ENCODE peak calls at places on chromosomes 7 and 10, in nine cellular contexts. T is fibroblast of lung, W is upper lobe of right lung, C is astrocyte of the spinal cord, V is MM.1S, S is PC-9, R is kidney, J is body of pancreas, M is endodermal cell. H is an unnamed sample.

GRCh38 chr7:148474421-148474820 is 116.1 kb upstream of the C7orf33 start:
- DNase-seq in T (no peak), W (no peak), C (no peak), V (no peak), S (no peak), R (no peak), J (no peak), M (no peak), H (no peak)

GRCh38 chr10:89504691-89505090 is 30.7 kb downstream of the SLC16A12 start:
- DNase-seq in T (no peak), W (no peak), C (no peak), V (no peak), S (no peak), R (no peak), J (no peak), M (no peak), H (no peak)

GRCh38 chr7:63067897-63068585 is 930.6 kb upstream of the ZNF722 start:
- DNase-seq in T (no peak), W (peak), C (no peak), V (peak), S (no peak), R (no peak), J (no peak), M (no peak), H (no peak)

GRCh38 chr10:69075431-69075830 is 12.5 kb upstream of the SRGN start:
- DNase-seq in T (no peak), W (no peak), C (no peak), V (no peak), S (no peak), R (no peak), J (no peak), M (no peak), H (no peak)

GRCh38 chr7:137337902-137338301 is 5.6 kb downstream of the PTN start:
- DNase-seq in T (no peak), W (no peak), C (no peak), V (no peak), S (no peak), R (no peak), J (no peak), M (peak), H (no peak)

GRCh38 chr7:28570113-28570969 is 158.0 kb downstream of the CREB5 start:
- DNase-seq in T (no peak), W (no peak), C (no peak), V (no peak), S (no peak), R (peak), J (no peak), M (no peak), H (no peak)

GRCh38 chr7:71386200-71386599 is 254.3 kb downstream of the GALNT17 start:
- DNase-seq in T (no peak), W (no peak), C (no peak), V (no peak), S (no peak), R (no peak), J (no peak), M (no peak), H (no peak)

GRCh38 chr10:391849-392704 is 256.8 kb downstream of the ZMYND11 start:
- DNase-seq in T (no peak), W (no peak), C (no peak), V (no peak), S (no peak), R (peak), J (no peak), M (no peak), H (no peak)

GRCh38 chr10:62437696-62438095 is 63.5 kb downstream of the ZNF365 start:
- DNase-seq in T (peak), W (no peak), C (peak), V (peak), S (no peak), R (no peak), J (peak), M (no peak), H (peak)

GRCh38 chr7:121186746-121187145 is 142.1 kb upstream of the WNT16 start:
- DNase-seq in T (no peak), W (no peak), C (no peak), V (peak), S (no peak), R (no peak), J (no peak), M (no peak), H (no peak)

GRCh38 chr10:6871128-6871527 is 291.1 kb upstream of the PRKCQ start:
- DNase-seq in T (no peak), W (no peak), C (no peak), V (no peak), S (no peak), R (peak), J (no peak), M (no peak), H (no peak)

GRCh38 chr10:68796609-68797008 is 30.7 kb upstream of the STOX1 start:
- DNase-seq in T (peak), W (no peak), C (peak), V (no peak), S (no peak), R (no peak), J (no peak), M (no peak), H (peak)

GRCh38 chr7:23622469-23622868 is 25.3 kb downstream of the CCDC126 start:
- DNase-seq in T (peak), W (no peak), C (peak), V (no peak), S (no peak), R (no peak), J (no peak), M (no peak), H (no peak)

GRCh38 chr7:44477063-44477830 is 13.2 kb downstream of the NUDCD3 start:
- DNase-seq in T (peak), W (no peak), C (peak), V (peak), S (peak), R (no peak), J (peak), M (peak), H (no peak)

GRCh38 chr7:84837405-84837804 is 349.5 kb downstream of the SEMA3D start:
- DNase-seq in T (no peak), W (no peak), C (peak), V (no peak), S (no peak), R (no peak), J (no peak), M (no peak), H (no peak)

GRCh38 chr7:137519964-137520363 is 176.4 kb upstream of the PTN start:
- DNase-seq in T (peak), W (no peak), C (peak), V (no peak), S (no peak), R (no peak), J (no peak), M (no peak), H (no peak)

GRCh38 chr7:19143930-19144574 is 1.2 kb downstream of the FERD3L start:
- DNase-seq in T (no peak), W (no peak), C (no peak), V (no peak), S (no peak), R (peak), J (no peak), M (peak), H (no peak)

GRCh38 chr7:101170617-101171441 is 5.5 kb upstream of the VGF start:
- DNase-seq in T (no peak), W (no peak), C (no peak), V (no peak), S (no peak), R (no peak), J (no peak), M (peak), H (no peak)

GRCh38 chr10:132869621-132870020 is 72.7 kb downstream of the CFAP46 start:
- DNase-seq in T (no peak), W (peak), C (no peak), V (no peak), S (no peak), R (peak), J (no peak), M (peak), H (no peak)

GRCh38 chr7:122304996-122305421 is 459 bp upstream of the FEZF1 start:
- DNase-seq in T (no peak), W (no peak), C (no peak), V (no peak), S (no peak), R (no peak), J (no peak), M (peak), H (no peak)

GRCh38 chr10:114577133-114577532 is 80.9 kb downstream of the ABLIM1 start:
- DNase-seq in T (peak), W (no peak), C (peak), V (no peak), S (no peak), R (no peak), J (peak), M (no peak), H (peak)

GRCh38 chr10:21100871-21101514 is 203.9 kb upstream of the NEBL start:
- DNase-seq in T (peak), W (no peak), C (peak), V (no peak), S (no peak), R (no peak), J (no peak), M (no peak), H (no peak)

GRCh38 chr10:127391875-127392274 is 157.2 kb upstream of the NPS start:
- DNase-seq in T (no peak), W (no peak), C (no peak), V (no peak), S (no peak), R (no peak), J (no peak), M (no peak), H (no peak)

GRCh38 chr7:150388709-150389531 is 9.8 kb downstream of the ZNF775 start:
- DNase-seq in T (peak), W (peak), C (peak), V (no peak), S (no peak), R (peak), J (peak), M (peak), H (no peak)

GRCh38 chr7:2241580-2242540 is at the start of the genes MRM2 and NUDT1:
- DNase-seq in T (peak), W (peak), C (peak), V (peak), S (peak), R (peak), J (peak), M (peak), H (no peak)

GRCh38 chr7:85655252-85655651 is 468.4 kb upstream of the SEMA3D start:
- DNase-seq in T (no peak), W (no peak), C (no peak), V (no peak), S (no peak), R (no peak), J (no peak), M (no peak), H (no peak)

GRCh38 chr7:35565927-35566326 is 129.0 kb downstream of the HERPUD2 start:
- DNase-seq in T (peak), W (no peak), C (peak), V (no peak), S (no peak), R (no peak), J (no peak), M (no peak), H (no peak)

GRCh38 chr7:137254766-137255165 is 88.8 kb downstream of the PTN start:
- DNase-seq in T (no peak), W (no peak), C (no peak), V (no peak), S (no peak), R (no peak), J (no peak), M (no peak), H (no peak)

GRCh38 chr7:141132671-141133070 is 58.8 kb downstream of the TMEM178B start:
- DNase-seq in T (no peak), W (no peak), C (no peak), V (no peak), S (no peak), R (no peak), J (no peak), M (no peak), H (no peak)

GRCh38 chr10:132001238-132001977 is 19.7 kb upstream of the BNIP3 start:
- DNase-seq in T (peak), W (peak), C (peak), V (peak), S (no peak), R (no peak), J (no peak), M (peak), H (no peak)

GRCh38 chr10:25336330-25336729 is 161.5 kb downstream of the GPR158 start:
- DNase-seq in T (no peak), W (no peak), C (no peak), V (no peak), S (no peak), R (no peak), J (no peak), M (no peak), H (no peak)

GRCh38 chr7:149422914-149423285 is 38.0 kb downstream of the ZNF777 start:
- DNase-seq in T (no peak), W (peak), C (no peak), V (no peak), S (peak), R (peak), J (peak), M (no peak), H (no peak)

DNA sequence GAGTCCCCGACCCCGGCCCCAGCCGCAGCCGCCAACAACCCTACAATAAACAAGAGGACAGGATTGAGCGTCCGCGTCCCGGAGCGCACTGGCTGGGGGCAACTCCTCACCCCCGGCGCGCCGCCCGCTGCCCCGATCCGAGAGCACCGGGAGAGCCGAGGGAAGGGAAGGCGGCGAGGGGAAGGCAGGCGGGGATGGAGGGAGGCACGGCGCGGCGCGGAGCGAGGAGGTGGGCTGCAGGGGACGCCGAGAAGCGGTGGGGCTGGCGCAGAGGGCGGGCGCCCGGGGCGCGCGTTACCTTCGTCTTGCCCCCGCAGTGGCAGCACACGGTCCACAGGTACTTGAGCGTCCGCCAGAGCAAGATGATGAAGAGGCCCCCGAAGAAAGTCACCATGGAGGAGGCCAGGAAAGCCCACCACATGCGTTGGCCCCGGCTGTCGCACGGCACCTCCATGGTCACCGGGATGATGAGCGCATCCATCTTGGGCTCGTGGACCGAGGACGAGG is 588 bp downstream of the KCNMA1 start:
- DNase-seq in T (peak), W (no peak), C (no peak), V (no peak), S (no peak), R (peak), J (no peak), M (peak), H (no peak)
- H3K4me3 ChIP-seq in T (peak), W (peak), C (peak), V (peak), S (peak), R (no peak), J (no peak), M (peak), H (peak)

GRCh38 chr10:4710858-4711257 is 115.1 kb upstream of the AKR1E2 start:
- DNase-seq in T (no peak), W (no peak), C (no peak), V (no peak), S (no peak), R (no peak), J (no peak), M (no peak), H (no peak)

GRCh38 chr10:4704034-4704545 is 121.9 kb upstream of the AKR1E2 start:
- DNase-seq in T (peak), W (no peak), C (peak), V (peak), S (peak), R (no peak), J (peak), M (no peak), H (peak)

DNA sequence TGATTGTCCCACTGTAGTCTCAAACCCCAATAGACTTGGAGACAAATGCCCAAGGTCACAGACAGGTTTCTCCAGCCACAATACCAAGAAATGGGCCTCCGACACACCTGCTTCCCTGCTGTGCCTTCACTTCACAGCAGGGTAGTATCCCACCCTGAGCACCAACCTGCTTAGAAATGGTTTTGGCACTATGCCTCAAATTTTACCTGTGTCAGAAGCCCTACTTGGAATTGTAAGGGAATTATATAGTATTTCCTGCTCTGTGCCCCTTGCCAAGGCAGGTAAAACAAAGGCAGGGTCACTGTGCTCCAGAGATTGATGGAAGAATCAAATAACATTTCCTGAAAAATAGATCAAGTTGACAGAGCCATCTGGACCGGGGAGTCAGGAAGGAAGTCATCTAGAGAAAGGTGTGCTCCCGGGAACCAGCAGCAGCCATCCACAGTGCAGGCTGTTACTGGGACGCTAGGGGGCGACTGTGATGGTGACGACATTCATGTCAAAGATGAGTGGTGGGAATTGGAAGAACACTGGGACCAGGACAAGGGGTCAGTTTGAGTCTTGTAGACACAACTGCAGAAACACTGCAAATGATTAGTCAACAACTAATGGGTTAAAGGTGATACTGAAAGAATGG is 117.8 kb upstream of the AKR1E2 start:
- DNase-seq in T (no peak), W (no peak), C (no peak), V (no peak), S (no peak), R (no peak), J (no peak), M (peak), H (no peak)
- TF ChIP-seq CTCF in T (no peak), W (peak), C (peak), V (peak), S (no peak), R (no peak), J (no peak), M (peak), H (no peak)

GRCh38 chr10:94361161-94361794 is 1.5 kb downstream of the NOC3L start:
- DNase-seq in T (peak), W (no peak), C (no peak), V (peak), S (no peak), R (no peak), J (peak), M (no peak), H (no peak)
- H3K4me3 ChIP-seq in T (peak), W (peak), C (peak), V (peak), S (peak), R (peak), J (no peak), M (peak), H (no peak)

GRCh38 chr10:76040107-76040829 is 608.8 kb downstream of the LRMDA start:
- DNase-seq in T (no peak), W (no peak), C (no peak), V (no peak), S (no peak), R (no peak), J (no peak), M (peak), H (no peak)
- TF ChIP-seq CTCF in T (peak), W (peak), C (peak), V (no peak), S (no peak), R (no peak), J (peak), M (peak), H (no peak)

GRCh38 chr10:103451871-103452713 is at the start of gene CALHM2:
- DNase-seq in T (peak), W (peak), C (no peak), V (peak), S (peak), R (peak), J (peak), M (peak), H (no peak)
- H3K4me3 ChIP-seq in T (peak), W (peak), C (peak), V (peak), S (peak), R (peak), J (no peak), M (no peak), H (peak)

DNA sequence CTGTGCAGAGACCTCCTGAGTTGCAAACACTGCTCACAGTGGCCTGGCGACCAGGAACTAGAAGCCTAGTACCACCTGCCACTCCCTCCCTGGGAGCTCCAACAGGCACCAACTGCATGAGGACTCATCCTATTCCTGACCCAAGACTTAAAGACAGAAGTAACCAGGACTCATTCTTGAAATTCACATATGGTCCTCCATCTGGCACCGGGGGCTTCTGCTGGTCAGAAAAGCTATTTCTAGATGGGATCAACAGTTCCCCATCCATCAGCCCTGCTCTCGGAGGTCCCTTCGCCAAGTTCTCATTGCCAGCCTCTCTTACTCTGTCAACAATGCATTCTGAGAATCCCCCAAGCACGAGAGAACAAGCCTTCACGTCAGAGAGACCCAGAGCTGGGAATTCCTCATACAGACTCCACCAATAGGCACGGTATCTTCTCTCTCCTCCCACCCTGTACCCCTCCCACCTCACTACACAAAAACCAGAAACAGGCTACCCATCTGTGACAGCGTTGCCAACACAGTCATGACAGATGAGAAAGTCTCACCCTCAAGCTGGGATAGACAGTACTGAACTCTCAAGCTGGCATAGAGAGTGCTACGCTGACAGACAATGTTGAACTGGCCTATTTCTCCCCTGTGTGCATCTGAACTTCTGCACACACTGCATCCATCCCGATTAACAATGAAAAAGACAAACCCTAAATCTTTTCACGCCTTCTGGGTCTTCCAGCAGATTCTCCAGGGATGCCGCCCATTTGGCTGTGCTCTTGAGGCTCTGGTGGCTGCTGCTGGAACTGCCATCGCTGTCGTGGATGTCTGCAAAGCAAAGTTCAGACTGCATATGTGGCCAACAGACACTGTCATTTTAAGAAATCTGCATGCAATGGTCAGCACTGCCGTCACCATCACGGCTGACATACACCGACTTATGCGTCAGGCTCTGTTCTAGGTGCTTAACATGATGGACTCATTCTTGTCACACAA is 15.6 kb downstream of the RGS10 start:
- DNase-seq in T (no peak), W (no peak), C (no peak), V (no peak), S (no peak), R (no peak), J (no peak), M (peak), H (no peak)
- TF ChIP-seq CTCF in T (no peak), W (no peak), C (peak), V (no peak), S (peak), R (no peak), J (no peak), M (peak), H (peak)

GRCh38 chr10:96511044-96511945 is 2.4 kb downstream of the TLL2 start:
- DNase-seq in T (no peak), W (no peak), C (peak), V (no peak), S (peak), R (no peak), J (peak), M (peak), H (no peak)
- H3K4me3 ChIP-seq in T (no peak), W (no peak), C (no peak), V (no peak), S (no peak), R (no peak), J (no peak), M (no peak), H (no peak)

H was measured in AG04449.